ENCODE peak calls at places on chromosomes 1 and 21, in five cellular contexts. One of them, this sample, is unnamed.

GRCh38 chr1:175178056-175178455 is 14.5 kb downstream of the KIAA0040 start:
- DNase-seq in pancreas: no peak
- DNase-seq in activated T-helper 1 cell treated with anti-CD3 and anti-CD28 coated beads, Interleukin-2, amount 50 U/mL, for 16 hours: no peak
- DNase-seq in posterior vena cava: no peak
- DNase-seq in fibroblast of lung: no peak
- DNase-seq in this sample: no peak

GRCh38 chr21:17554619-17555472 is 42.0 kb downstream of the CXADR start:
- DNase-seq in posterior vena cava: no peak
- DNase-seq in pancreas: no peak
- DNase-seq in fibroblast of lung: peak; percentile 12
- DNase-seq in activated T-helper 1 cell treated with anti-CD3 and anti-CD28 coated beads, Interleukin-2, amount 50 U/mL, for 16 hours: no peak
- DNase-seq in this sample: no peak

GRCh38 chr1:157880621-157881020 is 39.0 kb upstream of the CD5L start:
- DNase-seq in pancreas: no peak
- DNase-seq in activated T-helper 1 cell treated with anti-CD3 and anti-CD28 coated beads, Interleukin-2, amount 50 U/mL, for 16 hours: no peak
- DNase-seq in fibroblast of lung: no peak
- DNase-seq in posterior vena cava: no peak
- DNase-seq in this sample: no peak

GRCh38 chr1:221316491-221317056 is 425.3 kb downstream of the DUSP10 start:
- DNase-seq in fibroblast of lung: peak; percentile 83
- DNase-seq in activated T-helper 1 cell treated with anti-CD3 and anti-CD28 coated beads, Interleukin-2, amount 50 U/mL, for 16 hours: no peak
- DNase-seq in pancreas: no peak
- DNase-seq in posterior vena cava: no peak
- DNase-seq in this sample: no peak

GRCh38 chr1:40032240-40032891 is 8.2 kb upstream of the CAP1 start:
- DNase-seq in activated T-helper 1 cell treated with anti-CD3 and anti-CD28 coated beads, Interleukin-2, amount 50 U/mL, for 16 hours: no peak
- DNase-seq in pancreas: no peak
- DNase-seq in fibroblast of lung: peak; percentile 79
- DNase-seq in posterior vena cava: no peak
- DNase-seq in this sample: no peak

GRCh38 chr21:14382835-14383595 is at the start of gene HSPA13:
- DNase-seq in activated T-helper 1 cell treated with anti-CD3 and anti-CD28 coated beads, Interleukin-2, amount 50 U/mL, for 16 hours: peak; percentile 96
- DNase-seq in fibroblast of lung: peak; percentile 99
- DNase-seq in pancreas: peak; percentile 94
- DNase-seq in posterior vena cava: peak; percentile 100
- DNase-seq in this sample: peak; percentile 100

GRCh38 chr1:172640146-172640545 is 18.8 kb upstream of the FASLG start:
- DNase-seq in activated T-helper 1 cell treated with anti-CD3 and anti-CD28 coated beads, Interleukin-2, amount 50 U/mL, for 16 hours: no peak
- DNase-seq in fibroblast of lung: peak; percentile 34
- DNase-seq in pancreas: no peak
- DNase-seq in posterior vena cava: no peak
- DNase-seq in this sample: no peak

GRCh38 chr1:100217834-100218233 is 31.8 kb downstream of the DBT start:
- DNase-seq in activated T-helper 1 cell treated with anti-CD3 and anti-CD28 coated beads, Interleukin-2, amount 50 U/mL, for 16 hours: no peak
- DNase-seq in posterior vena cava: no peak
- DNase-seq in fibroblast of lung: no peak
- DNase-seq in pancreas: no peak
- DNase-seq in this sample: no peak

GRCh38 chr1:16367258-16367967 is 371 bp downstream of the SZRD1 start:
- DNase-seq in posterior vena cava: peak; percentile 96
- DNase-seq in activated T-helper 1 cell treated with anti-CD3 and anti-CD28 coated beads, Interleukin-2, amount 50 U/mL, for 16 hours: peak; percentile 48
- DNase-seq in pancreas: peak; percentile 82
- DNase-seq in fibroblast of lung: peak; percentile 90
- DNase-seq in this sample: peak; percentile 91

GRCh38 chr1:91757760-91758545 is 128.0 kb downstream of the TGFBR3 start:
- DNase-seq in posterior vena cava: no peak
- DNase-seq in activated T-helper 1 cell treated with anti-CD3 and anti-CD28 coated beads, Interleukin-2, amount 50 U/mL, for 16 hours: no peak
- DNase-seq in pancreas: no peak
- DNase-seq in fibroblast of lung: peak; percentile 43
- DNase-seq in this sample: no peak

GRCh38 chr1:157984469-157984868 is 9.0 kb upstream of the KIRREL1 start:
- DNase-seq in pancreas: no peak
- DNase-seq in activated T-helper 1 cell treated with anti-CD3 and anti-CD28 coated beads, Interleukin-2, amount 50 U/mL, for 16 hours: no peak
- DNase-seq in posterior vena cava: no peak
- DNase-seq in fibroblast of lung: no peak
- DNase-seq in this sample: no peak

GRCh38 chr1:6614953-6615785 is 1.6 kb downstream of the PHF13 start:
- DNase-seq in pancreas: peak; percentile 73
- DNase-seq in fibroblast of lung: no peak
- DNase-seq in activated T-helper 1 cell treated with anti-CD3 and anti-CD28 coated beads, Interleukin-2, amount 50 U/mL, for 16 hours: no peak
- DNase-seq in posterior vena cava: no peak
- DNase-seq in this sample: no peak

GRCh38 chr1:227315500-227316346 is 2.6 kb downstream of the CDC42BPA start:
- DNase-seq in pancreas: no peak
- DNase-seq in posterior vena cava: no peak
- DNase-seq in activated T-helper 1 cell treated with anti-CD3 and anti-CD28 coated beads, Interleukin-2, amount 50 U/mL, for 16 hours: no peak
- DNase-seq in fibroblast of lung: peak; percentile 84
- DNase-seq in this sample: no peak

GRCh38 chr1:6034750-6035096 is 11.0 kb upstream of the KCNAB2 start:
- DNase-seq in fibroblast of lung: no peak
- DNase-seq in pancreas: no peak
- DNase-seq in activated T-helper 1 cell treated with anti-CD3 and anti-CD28 coated beads, Interleukin-2, amount 50 U/mL, for 16 hours: no peak
- DNase-seq in posterior vena cava: no peak
- DNase-seq in this sample: no peak

GRCh38 chr1:231421971-231422797 is at the start of gene EGLN1:
- DNase-seq in fibroblast of lung: peak; percentile 89
- DNase-seq in activated T-helper 1 cell treated with anti-CD3 and anti-CD28 coated beads, Interleukin-2, amount 50 U/mL, for 16 hours: peak; percentile 65
- DNase-seq in posterior vena cava: peak; percentile 95
- DNase-seq in pancreas: peak; percentile 93
- DNase-seq in this sample: peak; percentile 93

GRCh38 chr21:38221594-38221993 is 35.2 kb upstream of the KCNJ15 start:
- DNase-seq in fibroblast of lung: no peak
- DNase-seq in activated T-helper 1 cell treated with anti-CD3 and anti-CD28 coated beads, Interleukin-2, amount 50 U/mL, for 16 hours: no peak
- DNase-seq in posterior vena cava: no peak
- DNase-seq in pancreas: no peak
- DNase-seq in this sample: no peak

GRCh38 chr1:26070808-26071342 is 3.4 kb upstream of the TRIM63 start:
- DNase-seq in fibroblast of lung: no peak
- DNase-seq in activated T-helper 1 cell treated with anti-CD3 and anti-CD28 coated beads, Interleukin-2, amount 50 U/mL, for 16 hours: no peak
- DNase-seq in pancreas: no peak
- DNase-seq in posterior vena cava: no peak
- DNase-seq in this sample: no peak

This sample was measured in chondrocyte.